ENCODE peak calls at places on chromosomes 13 and 19, in six cellular contexts. M, N, V, L, O and Y are unnamed samples.

GRCh38 chr19:47124937-47125668 is 5.5 kb upstream of the SAE1 start:
- DNase-seq in M (peak; percentile 85), N (peak; percentile 96), V (peak; percentile 86), L (peak; percentile 42), O (peak; percentile 39), Y (peak; percentile 83)

GRCh38 chr19:50921391-50922315 is 10.5 kb upstream of the KLK4 start:
- DNase-seq in M (no peak), N (peak; percentile 36), V (peak; percentile 51), L (no peak), O (no peak), Y (peak; percentile 34)

GRCh38 chr13:47598340-47598911 is 402.6 kb downstream of the SUCLA2 start:
- DNase-seq in M (no peak), N (peak; percentile 7), V (peak; percentile 19), L (no peak), O (no peak), Y (no peak)

GRCh38 chr13:39149896-39150295 is 111.6 kb downstream of the NHLRC3 start:
- DNase-seq in M (no peak), N (no peak), V (no peak), L (no peak), O (no peak), Y (no peak)

GRCh38 chr13:19864018-19864338 is 529 bp upstream of the ZMYM5 start:
- DNase-seq in M (no peak), N (peak; percentile 54), V (no peak), L (no peak), O (peak; percentile 61), Y (no peak)

GRCh38 chr19:47324502-47324901 is 7.5 kb upstream of the C5AR2 start:
- DNase-seq in M (no peak), N (no peak), V (no peak), L (no peak), O (no peak), Y (no peak)

GRCh38 chr13:103250071-103250470 is 183.9 kb upstream of the SLC10A2 start:
- DNase-seq in M (no peak), N (no peak), V (no peak), L (no peak), O (no peak), Y (no peak)

GRCh38 chr19:42110658-42111057 is 21.6 kb downstream of the POU2F2 start:
- DNase-seq in M (no peak), N (no peak), V (no peak), L (no peak), O (no peak), Y (no peak)

GRCh38 chr19:5814123-5814839 is 9.4 kb downstream of the NRTN start:
- DNase-seq in M (no peak), N (no peak), V (no peak), L (no peak), O (no peak), Y (no peak)

GRCh38 chr19:4910594-4911273 is 1.4 kb downstream of the UHRF1 start:
- DNase-seq in M (no peak), N (no peak), V (peak; percentile 52), L (peak; percentile 64), O (peak; percentile 25), Y (peak; percentile 41)

GRCh38 chr19:15318241-15318691 is 14.1 kb downstream of the BRD4 start:
- DNase-seq in M (no peak), N (no peak), V (no peak), L (no peak), O (no peak), Y (no peak)

GRCh38 chr19:18725755-18726416 is 42.4 kb downstream of the CRTC1 start:
- DNase-seq in M (no peak), N (no peak), V (no peak), L (no peak), O (no peak), Y (no peak)

GRCh38 chr19:17848598-17849292 is 963 bp upstream of the JAK3 start:
- DNase-seq in M (no peak), N (no peak), V (no peak), L (no peak), O (no peak), Y (peak; percentile 5)

GRCh38 chr19:10736916-10737551 is 19.2 kb downstream of the DNM2 start:
- DNase-seq in M (no peak), N (peak; percentile 39), V (no peak), L (no peak), O (no peak), Y (no peak)

GRCh38 chr13:36130542-36131214 is 504 bp downstream of the DCLK1 start:
- DNase-seq in M (no peak), N (peak; percentile 77), V (peak; percentile 35), L (no peak), O (peak; percentile 15), Y (peak; percentile 76)

GRCh38 chr19:4877753-4878490 is 10.5 kb upstream of the PLIN3 start:
- DNase-seq in M (no peak), N (peak; percentile 27), V (no peak), L (peak; percentile 62), O (no peak), Y (peak; percentile 66)

GRCh38 chr13:35144496-35144895 is 202.4 kb downstream of the NBEA start:
- DNase-seq in M (no peak), N (no peak), V (no peak), L (no peak), O (peak; percentile 1), Y (no peak)

GRCh38 chr13:34416833-34417425 is 525.1 kb upstream of the NBEA start:
- DNase-seq in M (no peak), N (peak; percentile 1), V (no peak), L (no peak), O (no peak), Y (no peak)

GRCh38 chr13:30418886-30419459 is 3.3 kb upstream of the UBE2L5 start:
- DNase-seq in M (no peak), N (no peak), V (no peak), L (peak; percentile 54), O (no peak), Y (no peak)

GRCh38 chr13:41428155-41428554 is 29.2 kb upstream of the RGCC start:
- DNase-seq in M (no peak), N (peak; percentile 44), V (peak; percentile 23), L (no peak), O (no peak), Y (peak; percentile 53)

GRCh38 chr13:31749929-31750328 is 10.6 kb downstream of the RXFP2 start:
- DNase-seq in M (no peak), N (no peak), V (no peak), L (no peak), O (no peak), Y (no peak)

GRCh38 chr19:50559636-50560035 is 8.6 kb downstream of the LRRC4B start:
- DNase-seq in M (no peak), N (no peak), V (no peak), L (no peak), O (no peak), Y (no peak)

GRCh38 chr13:109361562-109361961 is 424.8 kb downstream of the IRS2 start:
- DNase-seq in M (no peak), N (no peak), V (no peak), L (no peak), O (no peak), Y (no peak)

GRCh38 chr13:51804295-51805172 is 571 bp upstream of the DHRS12 start:
- DNase-seq in M (no peak), N (no peak), V (no peak), L (no peak), O (no peak), Y (no peak)

GRCh38 chr19:47022541-47023447 is 3.2 kb downstream of the NPAS1 start:
- DNase-seq in M (no peak), N (peak; percentile 58), V (no peak), L (no peak), O (no peak), Y (peak; percentile 86)

GRCh38 chr13:50589651-50590054 is 253.8 kb downstream of the DLEU7 start:
- DNase-seq in M (no peak), N (no peak), V (no peak), L (no peak), O (peak; percentile 7), Y (no peak)

GRCh38 chr13:42174344-42175162 is 97.4 kb upstream of the AKAP11 start:
- DNase-seq in M (no peak), N (peak; percentile 19), V (no peak), L (no peak), O (no peak), Y (no peak)

GRCh38 chr13:65966991-65967451 is 1263.1 kb downstream of the PCDH9 start:
- DNase-seq in M (peak; percentile 60), N (peak; percentile 88), V (peak; percentile 70), L (no peak), O (peak; percentile 6), Y (peak; percentile 53)

GRCh38 chr13:105773241-105773640 is 762.2 kb downstream of the EFNB2 start:
- DNase-seq in M (no peak), N (no peak), V (no peak), L (peak; percentile 35), O (no peak), Y (peak; percentile 42)

GRCh38 chr19:58581227-58582141 is 8.3 kb upstream of the MZF1 start:
- DNase-seq in M (peak; percentile 76), N (peak; percentile 96), V (peak; percentile 85), L (peak; percentile 85), O (no peak), Y (peak; percentile 93)

GRCh38 chr13:106443625-106444024 is 91.8 kb downstream of the EFNB2 start:
- DNase-seq in M (no peak), N (no peak), V (no peak), L (no peak), O (no peak), Y (no peak)

DNA sequence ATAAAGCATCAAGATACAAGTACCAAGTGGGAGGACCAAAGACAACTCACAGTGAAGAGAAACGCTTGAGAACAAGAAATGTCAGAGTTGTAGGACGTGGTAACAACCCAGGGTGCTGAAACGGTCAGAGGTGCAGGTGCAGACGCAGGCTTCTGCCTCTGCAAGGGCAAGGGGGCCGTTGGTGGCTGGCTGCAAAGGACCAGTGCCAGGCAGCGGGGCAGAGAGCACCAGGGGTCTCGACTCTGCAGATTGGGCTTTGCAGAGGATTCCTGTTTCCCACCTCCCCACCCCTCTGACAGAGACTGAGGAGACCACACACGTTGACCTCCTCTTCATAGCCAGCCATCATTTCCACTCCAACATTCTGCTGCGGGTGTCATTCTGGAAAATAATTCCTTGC is 38.3 kb downstream of the RAB20 start:
- DNase-seq in M (no peak), N (no peak), V (no peak), L (no peak), O (no peak), Y (no peak)
- H3K4me1 ChIP-seq in M (peaks cover 44% of the 10 kb centered on the region), N (peaks cover 7% of the 10 kb centered on the region), V (no peaks in the 10 kb centered on the region), L (no peaks in the 10 kb centered on the region), O (peaks cover 72% of the 10 kb centered on the region), Y (no peaks in the 10 kb centered on the region)

DNA sequence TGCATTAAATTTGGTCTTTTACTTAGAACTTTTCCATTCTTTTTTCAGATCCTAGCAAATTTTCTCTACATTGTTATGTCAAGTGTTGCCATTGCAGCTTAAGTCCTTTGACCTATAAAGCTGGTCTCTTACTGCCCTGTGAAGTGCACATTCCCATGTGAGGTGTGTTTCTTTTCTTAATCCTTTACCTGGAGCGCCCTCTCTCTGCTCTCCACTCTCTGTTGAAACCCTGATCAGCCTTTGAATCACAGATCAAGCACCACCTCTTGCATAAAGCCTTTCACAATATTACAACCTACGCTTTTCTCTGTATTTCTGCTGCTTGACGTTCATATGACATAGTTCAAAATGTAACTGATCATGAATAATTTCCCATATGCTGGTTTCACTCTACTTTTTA is 84.8 kb downstream of the PCDH17 start:
- DNase-seq in M (no peak), N (peak; percentile 81), V (no peak), L (no peak), O (no peak), Y (no peak)
- TF ChIP-seq CTCF in M (no peak), N (peak; percentile 87), V (peak; percentile 9), L (no peak), O (no peak), Y (peak; percentile 26)

GRCh38 chr13:24675806-24676570 is 4.2 kb upstream of the ATP12A start:
- DNase-seq in M (no peak), N (no peak), V (no peak), L (no peak), O (no peak), Y (no peak)
- TF ChIP-seq EZH2 in M (no peak), N (no peak), V (no peak), L (no peak), O (no peak), Y (no peak)

GRCh38 chr19:56294557-56294956 is 20.1 kb downstream of the ZSCAN5A start:
- DNase-seq in M (no peak), N (no peak), V (peak; percentile 25), L (no peak), O (no peak), Y (peak; percentile 28)
- H3K4me1 ChIP-seq in M (no peaks in the 10 kb centered on the region), N (no peaks in the 10 kb centered on the region), V (no peaks in the 10 kb centered on the region), L (no peaks in the 10 kb centered on the region), O (no peaks in the 10 kb centered on the region), Y (peaks cover 19% of the 10 kb centered on the region)